ENCODE peak calls at places on chromosome 1, in eight cellular contexts. P, W, R, A, V, U, Y and Z are unnamed samples.

GRCh38 chr1:163066168-163066567 is 3.0 kb upstream of the RGS4 start:
- DNase-seq in P (no peak), W (no peak), R (no peak), A (no peak), V (no peak), U (no peak), Y (no peak), Z (no peak)

GRCh38 chr1:46708121-46708520 is 10.8 kb downstream of the EFCAB14 start:
- DNase-seq in P (no peak), W (no peak), R (no peak), A (no peak), V (peak; percentile 9), U (no peak), Y (no peak), Z (no peak)

GRCh38 chr1:199747984-199748383 is 279.5 kb upstream of the NR5A2 start:
- DNase-seq in P (no peak), W (no peak), R (no peak), A (no peak), V (peak; percentile 7), U (no peak), Y (no peak), Z (no peak)

GRCh38 chr1:47805020-47805419 is 192.2 kb downstream of the TRABD2B start:
- DNase-seq in P (no peak), W (no peak), R (no peak), A (no peak), V (no peak), U (no peak), Y (no peak), Z (no peak)

GRCh38 chr1:234970731-234971476 is 157.7 kb downstream of the TOMM20 start:
- DNase-seq in P (no peak), W (no peak), R (no peak), A (peak; percentile 89), V (peak; percentile 98), U (peak; percentile 99), Y (peak; percentile 53), Z (peak; percentile 51)

GRCh38 chr1:173823776-173824314 is 628 bp upstream of the DARS2 start:
- DNase-seq in P (no peak), W (no peak), R (no peak), A (no peak), V (peak; percentile 1), U (peak; percentile 17), Y (no peak), Z (no peak)

GRCh38 chr1:32769524-32770220 is 47.5 kb downstream of the YARS1 start:
- DNase-seq in P (no peak), W (no peak), R (no peak), A (no peak), V (peak; percentile 47), U (no peak), Y (no peak), Z (no peak)

GRCh38 chr1:59605761-59606160 is 209.0 kb upstream of the HOOK1 start:
- DNase-seq in P (no peak), W (no peak), R (no peak), A (no peak), V (no peak), U (no peak), Y (no peak), Z (no peak)

GRCh38 chr1:97913506-97913905 is 7.3 kb downstream of the DPYD start:
- DNase-seq in P (no peak), W (no peak), R (no peak), A (no peak), V (no peak), U (no peak), Y (no peak), Z (no peak)